ENCODE peak calls at places on chromosomes 5 and 9, in six cellular contexts. P, G, A, E, U and Q are unnamed samples.

GRCh38 chr5:150484964-150485769 is 22.8 kb upstream of the NDST1 start:
- DNase-seq in P (no peak), G (no peak), A (no peak), E (no peak), U (no peak), Q (no peak)

GRCh38 chr5:72328172-72328571 is 8.0 kb downstream of the PTCD2 start:
- DNase-seq in P (no peak), G (no peak), A (no peak), E (peak; percentile 51), U (no peak), Q (no peak)

GRCh38 chr9:129561594-129562281 is 59.2 kb downstream of the C9orf50 start:
- DNase-seq in P (no peak), G (no peak), A (no peak), E (peak; percentile 28), U (no peak), Q (no peak)

GRCh38 chr5:119037496-119038215 is 33.2 kb upstream of the DMXL1 start:
- DNase-seq in P (no peak), G (no peak), A (no peak), E (no peak), U (no peak), Q (no peak)

GRCh38 chr9:95138474-95138873 is 179.0 kb downstream of the FANCC start:
- DNase-seq in P (peak; percentile 9), G (no peak), A (no peak), E (peak; percentile 31), U (no peak), Q (no peak)

GRCh38 chr9:130139251-130139650 is 33.0 kb upstream of the NCS1 start:
- DNase-seq in P (no peak), G (no peak), A (no peak), E (peak; percentile 68), U (no peak), Q (no peak)

GRCh38 chr5:73384861-73385260 is 63.7 kb downstream of the FOXD1 start:
- DNase-seq in P (no peak), G (no peak), A (no peak), E (no peak), U (no peak), Q (no peak)

GRCh38 chr5:77437194-77437593 is 54.9 kb downstream of the WDR41 start:
- DNase-seq in P (no peak), G (no peak), A (no peak), E (no peak), U (no peak), Q (peak; percentile 7)

GRCh38 chr9:34690983-34691382 is at the start of gene CCL19:
- DNase-seq in P (no peak), G (no peak), A (no peak), E (no peak), U (no peak), Q (no peak)

GRCh38 chr9:109476781-109477268 is 21.3 kb downstream of the PTPN3 start:
- DNase-seq in P (no peak), G (no peak), A (no peak), E (no peak), U (no peak), Q (no peak)